ENCODE peak calls at places on chromosomes 4 and X, in ten cellular contexts. One of them, this sample, is unnamed.

GRCh38 chr4:82268050-82268825 is 105.6 kb downstream of the HNRNPD start:
- DNase-seq in ovary: peak
- DNase-seq in psoas muscle: peak
- DNase-seq in dorsolateral prefrontal cortex: peak
- DNase-seq in HFFc6: peak
- DNase-seq in OCI-LY7: peak
- DNase-seq in CD8-positive, alpha-beta T cell: peak
- DNase-seq in foreskin fibroblast: peak
- DNase-seq in HepG2: peak
- DNase-seq in bronchial epithelial cell: peak
- DNase-seq in this sample: peak

GRCh38 chrX:44569122-44569521 is 26.5 kb upstream of the FUNDC1 start:
- DNase-seq in ovary: no peak
- DNase-seq in psoas muscle: no peak
- DNase-seq in dorsolateral prefrontal cortex: no peak
- DNase-seq in HFFc6: no peak
- DNase-seq in OCI-LY7: no peak
- DNase-seq in CD8-positive, alpha-beta T cell: no peak
- DNase-seq in foreskin fibroblast: no peak
- DNase-seq in HepG2: no peak
- DNase-seq in bronchial epithelial cell: no peak
- DNase-seq in this sample: no peak

GRCh38 chr4:4875147-4875546 is 15.7 kb downstream of the MSX1 start:
- DNase-seq in ovary: no peak
- DNase-seq in psoas muscle: no peak
- DNase-seq in dorsolateral prefrontal cortex: no peak
- DNase-seq in HFFc6: no peak
- DNase-seq in OCI-LY7: no peak
- DNase-seq in CD8-positive, alpha-beta T cell: no peak
- DNase-seq in foreskin fibroblast: no peak
- DNase-seq in HepG2: no peak
- DNase-seq in bronchial epithelial cell: no peak
- DNase-seq in this sample: no peak

GRCh38 chr4:1285790-1286553 is 3.7 kb upstream of the MAEA start:
- DNase-seq in ovary: no peak
- DNase-seq in psoas muscle: no peak
- DNase-seq in dorsolateral prefrontal cortex: no peak
- DNase-seq in HFFc6: peak
- DNase-seq in OCI-LY7: peak
- DNase-seq in CD8-positive, alpha-beta T cell: no peak
- DNase-seq in foreskin fibroblast: peak
- DNase-seq in HepG2: peak
- DNase-seq in bronchial epithelial cell: no peak
- DNase-seq in this sample: no peak

GRCh38 chr4:106268731-106269272 is 47.2 kb downstream of the TBCK start:
- DNase-seq in ovary: no peak
- DNase-seq in psoas muscle: no peak
- DNase-seq in dorsolateral prefrontal cortex: no peak
- DNase-seq in HFFc6: no peak
- DNase-seq in OCI-LY7: no peak
- DNase-seq in CD8-positive, alpha-beta T cell: no peak
- DNase-seq in foreskin fibroblast: no peak
- DNase-seq in HepG2: no peak
- DNase-seq in bronchial epithelial cell: no peak
- DNase-seq in this sample: no peak

GRCh38 chr4:153488719-153489384 is 22.7 kb downstream of the TMEM131L start:
- DNase-seq in ovary: no peak
- DNase-seq in psoas muscle: peak
- DNase-seq in dorsolateral prefrontal cortex: peak
- DNase-seq in HFFc6: no peak
- DNase-seq in OCI-LY7: no peak
- DNase-seq in CD8-positive, alpha-beta T cell: no peak
- DNase-seq in foreskin fibroblast: no peak
- DNase-seq in HepG2: no peak
- DNase-seq in bronchial epithelial cell: no peak
- DNase-seq in this sample: no peak

GRCh38 chrX:112867570-112867969 is 26.9 kb upstream of the AMOT start:
- DNase-seq in ovary: no peak
- DNase-seq in psoas muscle: no peak
- DNase-seq in dorsolateral prefrontal cortex: no peak
- DNase-seq in HFFc6: no peak
- DNase-seq in OCI-LY7: peak
- DNase-seq in CD8-positive, alpha-beta T cell: no peak
- DNase-seq in foreskin fibroblast: no peak
- DNase-seq in HepG2: no peak
- DNase-seq in bronchial epithelial cell: no peak
- DNase-seq in this sample: no peak

GRCh38 chrX:13149702-13150101 is 105.3 kb upstream of the FAM9C start:
- DNase-seq in ovary: no peak
- DNase-seq in psoas muscle: no peak
- DNase-seq in dorsolateral prefrontal cortex: no peak
- DNase-seq in HFFc6: no peak
- DNase-seq in OCI-LY7: no peak
- DNase-seq in CD8-positive, alpha-beta T cell: no peak
- DNase-seq in foreskin fibroblast: no peak
- DNase-seq in HepG2: no peak
- DNase-seq in bronchial epithelial cell: no peak
- DNase-seq in this sample: no peak

GRCh38 chr4:80187677-80188076 is 9.6 kb upstream of the PRDM8 start:
- DNase-seq in ovary: no peak
- DNase-seq in psoas muscle: no peak
- DNase-seq in dorsolateral prefrontal cortex: no peak
- DNase-seq in HFFc6: no peak
- DNase-seq in OCI-LY7: no peak
- DNase-seq in CD8-positive, alpha-beta T cell: no peak
- DNase-seq in foreskin fibroblast: no peak
- DNase-seq in HepG2: no peak
- DNase-seq in bronchial epithelial cell: no peak
- DNase-seq in this sample: no peak

GRCh38 chr4:149983931-149984330 is 94.3 kb upstream of the DCLK2 start:
- DNase-seq in ovary: no peak
- DNase-seq in psoas muscle: no peak
- DNase-seq in dorsolateral prefrontal cortex: no peak
- DNase-seq in HFFc6: no peak
- DNase-seq in OCI-LY7: no peak
- DNase-seq in CD8-positive, alpha-beta T cell: no peak
- DNase-seq in foreskin fibroblast: no peak
- DNase-seq in HepG2: no peak
- DNase-seq in bronchial epithelial cell: no peak
- DNase-seq in this sample: no peak

GRCh38 chrX:115561605-115562491 is 874 bp downstream of the PLS3 start:
- DNase-seq in ovary: peak
- DNase-seq in psoas muscle: peak
- DNase-seq in dorsolateral prefrontal cortex: no peak
- DNase-seq in HFFc6: no peak
- DNase-seq in OCI-LY7: no peak
- DNase-seq in CD8-positive, alpha-beta T cell: no peak
- DNase-seq in foreskin fibroblast: peak
- DNase-seq in HepG2: peak
- DNase-seq in bronchial epithelial cell: peak
- DNase-seq in this sample: no peak

GRCh38 chr4:140012688-140013087 is 141.3 kb downstream of the MAML3 start:
- DNase-seq in ovary: no peak
- DNase-seq in psoas muscle: peak
- DNase-seq in dorsolateral prefrontal cortex: no peak
- DNase-seq in HFFc6: peak
- DNase-seq in OCI-LY7: peak
- DNase-seq in CD8-positive, alpha-beta T cell: peak
- DNase-seq in foreskin fibroblast: peak
- DNase-seq in HepG2: peak
- DNase-seq in bronchial epithelial cell: peak
- DNase-seq in this sample: peak

GRCh38 chr4:14262221-14262620 is 634.7 kb upstream of the BOD1L1 start:
- DNase-seq in ovary: no peak
- DNase-seq in psoas muscle: no peak
- DNase-seq in dorsolateral prefrontal cortex: no peak
- DNase-seq in HFFc6: no peak
- DNase-seq in OCI-LY7: no peak
- DNase-seq in CD8-positive, alpha-beta T cell: no peak
- DNase-seq in foreskin fibroblast: no peak
- DNase-seq in HepG2: no peak
- DNase-seq in bronchial epithelial cell: no peak
- DNase-seq in this sample: no peak

GRCh38 chr4:14257903-14258302 is 630.4 kb upstream of the BOD1L1 start:
- DNase-seq in ovary: no peak
- DNase-seq in psoas muscle: no peak
- DNase-seq in dorsolateral prefrontal cortex: no peak
- DNase-seq in HFFc6: no peak
- DNase-seq in OCI-LY7: no peak
- DNase-seq in CD8-positive, alpha-beta T cell: no peak
- DNase-seq in foreskin fibroblast: no peak
- DNase-seq in HepG2: no peak
- DNase-seq in bronchial epithelial cell: no peak
- DNase-seq in this sample: no peak

GRCh38 chr4:14260591-14260990 is 633.1 kb upstream of the BOD1L1 start:
- DNase-seq in ovary: no peak
- DNase-seq in psoas muscle: no peak
- DNase-seq in dorsolateral prefrontal cortex: no peak
- DNase-seq in HFFc6: no peak
- DNase-seq in OCI-LY7: no peak
- DNase-seq in CD8-positive, alpha-beta T cell: no peak
- DNase-seq in foreskin fibroblast: no peak
- DNase-seq in HepG2: no peak
- DNase-seq in bronchial epithelial cell: no peak
- DNase-seq in this sample: no peak

GRCh38 chr4:14264437-14264836 is 636.9 kb upstream of the BOD1L1 start:
- DNase-seq in ovary: no peak
- DNase-seq in psoas muscle: no peak
- DNase-seq in dorsolateral prefrontal cortex: no peak
- DNase-seq in HFFc6: no peak
- DNase-seq in OCI-LY7: no peak
- DNase-seq in CD8-positive, alpha-beta T cell: no peak
- DNase-seq in foreskin fibroblast: no peak
- DNase-seq in HepG2: no peak
- DNase-seq in bronchial epithelial cell: peak
- DNase-seq in this sample: no peak

GRCh38 chr4:14259926-14260325 is 632.4 kb upstream of the BOD1L1 start:
- DNase-seq in ovary: no peak
- DNase-seq in psoas muscle: no peak
- DNase-seq in dorsolateral prefrontal cortex: no peak
- DNase-seq in HFFc6: no peak
- DNase-seq in OCI-LY7: no peak
- DNase-seq in CD8-positive, alpha-beta T cell: no peak
- DNase-seq in foreskin fibroblast: no peak
- DNase-seq in HepG2: no peak
- DNase-seq in bronchial epithelial cell: no peak
- DNase-seq in this sample: no peak
- TF ChIP-seq CTCF in ovary: no peak
- TF ChIP-seq CTCF in psoas muscle: no peak
- TF ChIP-seq CTCF in dorsolateral prefrontal cortex: no peak
- TF ChIP-seq CTCF in HFFc6: no peak
- TF ChIP-seq CTCF in OCI-LY7: no peak
- TF ChIP-seq CTCF in CD8-positive, alpha-beta T cell: no peak
- TF ChIP-seq CTCF in foreskin fibroblast: no peak
- TF ChIP-seq CTCF in HepG2: no peak
- TF ChIP-seq CTCF in bronchial epithelial cell: no peak
- TF ChIP-seq CTCF in this sample: no peak

GRCh38 chr4:38050560-38051350 is 90.6 kb downstream of the PTTG2 start:
- DNase-seq in ovary: no peak
- DNase-seq in psoas muscle: no peak
- DNase-seq in dorsolateral prefrontal cortex: no peak
- DNase-seq in HFFc6: no peak
- DNase-seq in OCI-LY7: no peak
- DNase-seq in CD8-positive, alpha-beta T cell: no peak
- DNase-seq in foreskin fibroblast: no peak
- DNase-seq in HepG2: no peak
- DNase-seq in bronchial epithelial cell: no peak
- DNase-seq in this sample: no peak

GRCh38 chr4:38044060-38044459 is 83.9 kb downstream of the PTTG2 start:
- DNase-seq in ovary: no peak
- DNase-seq in psoas muscle: no peak
- DNase-seq in dorsolateral prefrontal cortex: no peak
- DNase-seq in HFFc6: no peak
- DNase-seq in OCI-LY7: no peak
- DNase-seq in CD8-positive, alpha-beta T cell: no peak
- DNase-seq in foreskin fibroblast: no peak
- DNase-seq in HepG2: no peak
- DNase-seq in bronchial epithelial cell: no peak
- DNase-seq in this sample: no peak

GRCh38 chr4:38049545-38050170 is 89.5 kb downstream of the PTTG2 start:
- DNase-seq in ovary: no peak
- DNase-seq in psoas muscle: no peak
- DNase-seq in dorsolateral prefrontal cortex: no peak
- DNase-seq in HFFc6: no peak
- DNase-seq in OCI-LY7: no peak
- DNase-seq in CD8-positive, alpha-beta T cell: no peak
- DNase-seq in foreskin fibroblast: no peak
- DNase-seq in HepG2: no peak
- DNase-seq in bronchial epithelial cell: peak
- DNase-seq in this sample: no peak

GRCh38 chr4:38046735-38047487 is 86.7 kb downstream of the PTTG2 start:
- DNase-seq in ovary: no peak
- DNase-seq in psoas muscle: no peak
- DNase-seq in dorsolateral prefrontal cortex: no peak
- DNase-seq in HFFc6: no peak
- DNase-seq in OCI-LY7: no peak
- DNase-seq in CD8-positive, alpha-beta T cell: no peak
- DNase-seq in foreskin fibroblast: peak
- DNase-seq in HepG2: no peak
- DNase-seq in bronchial epithelial cell: no peak
- DNase-seq in this sample: no peak
- TF ChIP-seq CTCF in ovary: no peak
- TF ChIP-seq CTCF in psoas muscle: no peak
- TF ChIP-seq CTCF in dorsolateral prefrontal cortex: no peak
- TF ChIP-seq CTCF in HFFc6: peak
- TF ChIP-seq CTCF in OCI-LY7: no peak
- TF ChIP-seq CTCF in CD8-positive, alpha-beta T cell: no peak
- TF ChIP-seq CTCF in foreskin fibroblast: no peak
- TF ChIP-seq CTCF in HepG2: no peak
- TF ChIP-seq CTCF in bronchial epithelial cell: no peak
- TF ChIP-seq CTCF in this sample: no peak

DNA sequence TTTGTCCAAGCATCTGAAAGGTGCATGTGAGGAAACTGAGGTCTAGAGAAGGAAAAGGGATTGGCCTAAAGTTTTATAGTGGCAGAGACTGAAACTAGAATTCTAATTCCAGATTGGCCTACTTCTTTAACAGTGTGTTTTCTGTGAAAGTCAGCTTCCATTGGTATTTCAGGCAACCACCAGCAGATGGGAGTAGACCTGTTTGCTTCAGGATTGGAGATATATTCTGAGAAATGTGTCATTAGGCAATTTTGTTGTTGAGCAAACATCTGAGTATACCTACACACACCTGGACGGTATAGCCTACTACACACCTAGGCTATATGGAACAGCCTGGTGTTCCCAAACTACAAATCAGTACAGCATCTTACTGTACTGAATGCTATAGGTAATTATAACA is 207.3 kb upstream of the RADX start:
- DNase-seq in ovary: no peak
- DNase-seq in psoas muscle: no peak
- DNase-seq in dorsolateral prefrontal cortex: no peak
- DNase-seq in HFFc6: no peak
- DNase-seq in OCI-LY7: no peak
- DNase-seq in CD8-positive, alpha-beta T cell: no peak
- DNase-seq in foreskin fibroblast: no peak
- DNase-seq in HepG2: no peak
- DNase-seq in bronchial epithelial cell: peak
- DNase-seq in this sample: no peak
- TF ChIP-seq CTCF in ovary: no peak
- TF ChIP-seq CTCF in psoas muscle: no peak
- TF ChIP-seq CTCF in dorsolateral prefrontal cortex: no peak
- TF ChIP-seq CTCF in HFFc6: no peak
- TF ChIP-seq CTCF in OCI-LY7: no peak
- TF ChIP-seq CTCF in CD8-positive, alpha-beta T cell: no peak
- TF ChIP-seq CTCF in foreskin fibroblast: no peak
- TF ChIP-seq CTCF in HepG2: peak
- TF ChIP-seq CTCF in bronchial epithelial cell: peak
- TF ChIP-seq CTCF in this sample: no peak

GRCh38 chr4:126268106-126268505 is 953.4 kb downstream of the FAT4 start:
- DNase-seq in ovary: no peak
- DNase-seq in psoas muscle: no peak
- DNase-seq in dorsolateral prefrontal cortex: no peak
- DNase-seq in HFFc6: no peak
- DNase-seq in OCI-LY7: no peak
- DNase-seq in CD8-positive, alpha-beta T cell: no peak
- DNase-seq in foreskin fibroblast: peak
- DNase-seq in HepG2: no peak
- DNase-seq in bronchial epithelial cell: peak
- DNase-seq in this sample: no peak
- TF ChIP-seq CTCF in ovary: no peak
- TF ChIP-seq CTCF in psoas muscle: no peak
- TF ChIP-seq CTCF in dorsolateral prefrontal cortex: no peak
- TF ChIP-seq CTCF in HFFc6: no peak
- TF ChIP-seq CTCF in OCI-LY7: no peak
- TF ChIP-seq CTCF in CD8-positive, alpha-beta T cell: no peak
- TF ChIP-seq CTCF in foreskin fibroblast: no peak
- TF ChIP-seq CTCF in HepG2: no peak
- TF ChIP-seq CTCF in bronchial epithelial cell: no peak
- TF ChIP-seq CTCF in this sample: no peak